ENCODE peak calls at places on chromosomes 16 and 17, in seven cellular contexts. O is effector memory CD4-positive, alpha-beta T cell; U is IMR-90; C is aorta; W is psoas muscle; I is fibroblast of lung; K is left ventricle myocardium inferior. R is an unnamed sample. For H3K9me3 and H3K27me3, the result is how much of the 10 kb centered on the place peaks cover.

GRCh38 chr17:2694381-2695242 is 17.0 kb downstream of the CLUH start:
- DNase-seq in O (no peak), U (no peak), C (no peak), W (peak), I (no peak), K (no peak), R (no peak)

GRCh38 chr16:67736858-67737257 is 17.7 kb upstream of the GFOD2 start:
- DNase-seq in O (no peak), U (no peak), C (no peak), W (no peak), I (no peak), K (no peak), R (no peak)

GRCh38 chr17:82127704-82128103 is 29.7 kb upstream of the FASN start:
- DNase-seq in O (no peak), U (no peak), C (no peak), W (no peak), I (no peak), K (no peak), R (no peak)

GRCh38 chr17:48439875-48440505 is 10.0 kb upstream of the SKAP1 start:
- DNase-seq in O (peak), U (no peak), C (no peak), W (no peak), I (peak), K (no peak), R (no peak)

GRCh38 chr16:46968063-46968435 is 5.4 kb downstream of the DNAJA2 start:
- DNase-seq in O (no peak), U (no peak), C (no peak), W (no peak), I (no peak), K (no peak), R (no peak)

GRCh38 chr17:71703701-71704100 is 417.1 kb upstream of the SOX9 start:
- DNase-seq in O (no peak), U (no peak), C (no peak), W (no peak), I (no peak), K (no peak), R (no peak)

GRCh38 chr17:72863511-72864175 is 228.8 kb downstream of the SLC39A11 start:
- DNase-seq in O (no peak), U (no peak), C (no peak), W (no peak), I (no peak), K (no peak), R (no peak)

GRCh38 chr16:53642094-53642493 is 61.6 kb downstream of the RPGRIP1L start:
- DNase-seq in O (no peak), U (no peak), C (no peak), W (no peak), I (no peak), K (no peak), R (no peak)

GRCh38 chr16:23975293-23975692 is 139.5 kb downstream of the PRKCB start:
- DNase-seq in O (no peak), U (no peak), C (no peak), W (no peak), I (no peak), K (no peak), R (no peak)

GRCh38 chr17:16925461-16926060 is 46.4 kb downstream of the TNFRSF13B start:
- DNase-seq in O (no peak), U (no peak), C (peak), W (peak), I (no peak), K (peak), R (no peak)

GRCh38 chr16:2091722-2092620 is 43.7 kb downstream of the PKD1 start:
- DNase-seq in O (no peak), U (no peak), C (no peak), W (no peak), I (no peak), K (no peak), R (no peak)

DNA sequence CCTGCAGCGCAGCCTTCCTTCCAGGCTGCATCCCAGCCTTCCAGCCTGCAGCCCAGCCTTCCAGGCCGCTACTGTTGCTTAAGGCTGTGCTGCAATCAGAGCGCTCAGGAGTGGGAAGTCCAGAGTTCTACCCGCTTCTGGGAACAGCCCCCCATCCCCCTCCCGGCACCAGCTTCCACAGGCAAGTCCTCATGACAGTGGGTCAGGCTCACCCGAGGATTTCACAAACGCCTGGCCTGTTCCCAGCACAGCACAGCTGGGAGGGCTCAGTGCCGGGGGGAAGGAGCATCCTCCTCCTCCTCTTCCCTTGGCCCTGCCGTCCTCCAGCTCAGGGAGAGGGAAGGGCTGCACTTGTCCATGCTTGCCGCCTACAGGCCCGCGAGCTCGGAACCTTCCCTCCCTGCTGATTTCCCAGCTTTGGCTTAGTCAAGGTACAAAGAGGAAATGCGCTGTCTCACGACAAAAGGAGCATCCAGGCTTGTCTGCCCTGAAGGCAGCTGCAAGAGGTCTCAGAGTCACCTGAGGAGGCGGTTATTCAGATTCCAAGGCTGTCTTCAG is 8.3 kb downstream of the SOCS3 start:
- DNase-seq in O (no peak), U (peak), C (peak), W (peak), I (peak), K (peak), R (peak)
- H3K9me3 ChIP-seq in O (under half), U (under half), C (under half), W (under half), I (under half), K (under half), R (under half)

GRCh38 chr16:87822002-87822390 is 47.3 kb downstream of the SLC7A5 start:
- DNase-seq in O (no peak), U (no peak), C (no peak), W (no peak), I (no peak), K (no peak), R (no peak)
- H3K4me3 ChIP-seq in O (no peak), U (no peak), C (no peak), W (no peak), I (no peak), K (no peak), R (no peak)

DNA sequence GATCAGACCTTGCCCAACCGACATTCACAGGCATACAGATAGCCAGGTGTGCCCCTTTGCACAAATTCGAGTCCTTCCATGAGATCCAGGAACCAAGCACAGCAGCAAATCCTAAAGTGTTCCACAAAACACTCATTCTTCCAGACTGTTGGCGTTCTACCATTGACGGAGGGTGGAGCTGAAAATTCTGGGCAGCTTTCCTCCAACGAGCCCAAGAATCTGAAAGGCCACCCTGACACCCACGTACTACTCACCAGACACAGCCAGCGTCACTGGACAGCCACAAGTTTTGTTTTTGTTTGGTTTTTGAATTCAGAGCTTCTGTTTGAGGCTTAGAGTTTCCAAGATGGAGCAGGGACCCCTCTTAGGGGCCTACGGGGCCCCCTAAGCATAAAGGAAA is 83.8 kb downstream of the PMP22 start:
- DNase-seq in O (no peak), U (no peak), C (no peak), W (no peak), I (no peak), K (no peak), R (no peak)
- H3K27me3 ChIP-seq in O (under half), U (under half), C (under half), W (under half), I (under half), K (under half), R (under half)

GRCh38 chr17:79866791-79867190 is 27.6 kb upstream of the CBX4 start:
- DNase-seq in O (no peak), U (no peak), C (peak), W (no peak), I (no peak), K (no peak), R (no peak)

GRCh38 chr17:79864617-79865250 is 25.5 kb upstream of the CBX4 start:
- DNase-seq in O (no peak), U (no peak), C (peak), W (no peak), I (no peak), K (no peak), R (no peak)

GRCh38 chr17:79864147-79864546 is 24.9 kb upstream of the CBX4 start:
- DNase-seq in O (no peak), U (no peak), C (peak), W (no peak), I (no peak), K (no peak), R (no peak)

GRCh38 chr17:79862771-79863440 is 23.7 kb upstream of the CBX4 start:
- DNase-seq in O (no peak), U (no peak), C (peak), W (no peak), I (no peak), K (no peak), R (no peak)

GRCh38 chr17:79865351-79866210 is 26.3 kb upstream of the CBX4 start:
- DNase-seq in O (no peak), U (no peak), C (peak), W (no peak), I (no peak), K (no peak), R (no peak)
- H3K9me3 ChIP-seq in O (under half), U (under half), C (under half), W (under half), I (under half), K (under half), R (under half)

GRCh38 chr17:39626671-39627169 is at the start of gene PPP1R1B:
- DNase-seq in O (no peak), U (no peak), C (no peak), W (no peak), I (no peak), K (no peak), R (peak)

GRCh38 chr17:39627170-39627716 is 491 bp downstream of the PPP1R1B start:
- DNase-seq in O (no peak), U (no peak), C (no peak), W (no peak), I (no peak), K (no peak), R (peak)

GRCh38 chr17:39629494-39629880 is 2.7 kb downstream of the PPP1R1B start:
- DNase-seq in O (no peak), U (no peak), C (no peak), W (no peak), I (no peak), K (no peak), R (no peak)

GRCh38 chr17:39628655-39629493 is 2.1 kb downstream of the PPP1R1B start:
- DNase-seq in O (no peak), U (no peak), C (no peak), W (no peak), I (no peak), K (no peak), R (no peak)

DNA sequence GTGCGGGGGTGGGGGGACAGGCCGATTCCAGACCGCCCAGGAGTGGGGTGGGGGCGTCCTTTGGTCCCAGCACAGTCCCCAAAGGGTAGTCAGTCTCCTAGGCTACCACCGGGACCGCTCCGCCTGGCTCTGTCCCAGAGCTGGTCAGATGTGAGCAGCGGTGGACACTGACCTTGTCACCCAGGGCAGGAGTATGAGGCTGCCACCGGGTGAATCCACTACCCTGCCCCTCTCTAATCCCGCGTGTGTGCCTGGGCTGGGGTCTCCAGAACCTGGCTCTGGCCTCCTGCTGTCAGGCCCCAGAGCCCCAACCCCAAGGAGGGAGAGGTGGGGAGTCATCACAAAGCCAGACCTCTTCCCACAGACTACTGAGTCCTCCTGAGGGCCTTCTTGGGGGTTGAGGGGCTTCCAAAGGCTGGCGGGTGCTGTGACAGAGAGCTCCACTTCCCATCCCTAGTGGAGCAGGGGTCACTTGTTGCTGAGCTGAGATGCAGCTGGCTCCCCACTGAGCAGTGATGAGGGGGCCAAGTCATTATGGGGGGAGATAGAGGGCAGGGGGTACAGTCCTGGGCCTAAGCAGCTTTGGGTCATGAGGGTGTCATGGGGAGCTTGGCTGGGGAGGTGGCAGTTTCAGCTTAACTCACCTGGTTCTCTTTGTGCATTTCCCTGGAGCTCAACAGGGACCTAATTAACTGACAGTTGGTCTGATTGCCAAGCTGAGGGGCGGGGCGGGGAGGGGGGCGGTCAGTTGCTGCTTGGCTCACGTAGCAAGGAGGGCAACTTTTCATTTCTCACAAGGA is 1.2 kb downstream of the PPP1R1B start:
- DNase-seq in O (no peak), U (no peak), C (no peak), W (no peak), I (no peak), K (no peak), R (no peak)
- H3K4me3 ChIP-seq in O (no peak), U (no peak), C (no peak), W (no peak), I (no peak), K (peak), R (peak)

GRCh38 chr16:75250809-75251279 is 580 bp downstream of the BCAR1 start:
- DNase-seq in O (no peak), U (no peak), C (no peak), W (peak), I (no peak), K (peak), R (peak)

GRCh38 chr16:75250089-75250808 is 1.2 kb downstream of the BCAR1 start:
- DNase-seq in O (no peak), U (no peak), C (no peak), W (peak), I (no peak), K (peak), R (peak)

GRCh38 chr16:75252049-75252864 is 833 bp upstream of the BCAR1 start:
- DNase-seq in O (no peak), U (no peak), C (peak), W (no peak), I (no peak), K (peak), R (no peak)

GRCh38 chr16:75252946-75253911 is 1.8 kb upstream of the BCAR1 start:
- DNase-seq in O (no peak), U (peak), C (peak), W (no peak), I (peak), K (no peak), R (peak)

GRCh38 chr16:75251280-75252048 is at the start of gene BCAR1:
- DNase-seq in O (no peak), U (peak), C (peak), W (peak), I (peak), K (peak), R (peak)
- H3K27me3 ChIP-seq in O (under half), U (under half), C (under half), W (under half), I (under half), K (under half), R (under half)

DNA sequence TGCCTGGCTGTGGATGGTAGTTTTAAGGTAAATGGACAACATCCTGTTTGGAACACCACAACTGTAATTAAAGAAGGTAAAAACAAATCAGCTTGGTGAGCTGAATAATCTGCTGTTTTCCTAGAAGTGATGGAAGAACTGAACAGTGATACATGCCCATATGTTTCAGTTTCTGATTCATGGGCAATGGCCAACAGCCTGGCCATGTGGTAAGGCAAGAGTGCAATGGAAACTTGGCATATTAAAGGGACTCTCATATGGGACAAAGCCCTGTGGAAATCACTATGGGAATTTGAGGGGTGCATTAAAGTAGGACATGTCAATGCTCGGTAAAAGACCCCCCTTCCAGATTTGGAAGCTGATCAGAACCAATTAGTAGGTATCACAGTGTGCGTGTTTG is 37.8 kb downstream of the IKZF3 start:
- DNase-seq in O (no peak), U (no peak), C (no peak), W (no peak), I (no peak), K (no peak), R (no peak)
- H3K9me3 ChIP-seq in O (under half), U (under half), C (under half), W (under half), I (under half), K (under half), R (under half)

GRCh38 chr17:77375526-77375916 is 234.8 kb downstream of the SEC14L1 start:
- DNase-seq in O (no peak), U (no peak), C (no peak), W (no peak), I (no peak), K (no peak), R (no peak)
- H3K4me3 ChIP-seq in O (peak), U (peak), C (no peak), W (peak), I (peak), K (peak), R (peak)

GRCh38 chr17:44308865-44309264 is 464 bp downstream of the RUNDC3A start:
- DNase-seq in O (no peak), U (no peak), C (no peak), W (no peak), I (no peak), K (no peak), R (no peak)

GRCh38 chr17:44308320-44308818 is at the start of gene RUNDC3A:
- DNase-seq in O (peak), U (peak), C (peak), W (peak), I (peak), K (peak), R (peak)

GRCh38 chr17:44310188-44310587 is 1.8 kb downstream of the RUNDC3A start:
- DNase-seq in O (no peak), U (no peak), C (no peak), W (no peak), I (no peak), K (no peak), R (no peak)

GRCh38 chr17:44310612-44311376 is 2.4 kb downstream of the RUNDC3A start:
- DNase-seq in O (no peak), U (no peak), C (no peak), W (no peak), I (no peak), K (no peak), R (no peak)

GRCh38 chr17:44309472-44309871 is 1.1 kb downstream of the RUNDC3A start:
- DNase-seq in O (no peak), U (no peak), C (no peak), W (no peak), I (no peak), K (no peak), R (no peak)
- H3K27me3 ChIP-seq in O (under half), U (half or more), C (under half), W (under half), I (under half), K (half or more), R (half or more)

DNA sequence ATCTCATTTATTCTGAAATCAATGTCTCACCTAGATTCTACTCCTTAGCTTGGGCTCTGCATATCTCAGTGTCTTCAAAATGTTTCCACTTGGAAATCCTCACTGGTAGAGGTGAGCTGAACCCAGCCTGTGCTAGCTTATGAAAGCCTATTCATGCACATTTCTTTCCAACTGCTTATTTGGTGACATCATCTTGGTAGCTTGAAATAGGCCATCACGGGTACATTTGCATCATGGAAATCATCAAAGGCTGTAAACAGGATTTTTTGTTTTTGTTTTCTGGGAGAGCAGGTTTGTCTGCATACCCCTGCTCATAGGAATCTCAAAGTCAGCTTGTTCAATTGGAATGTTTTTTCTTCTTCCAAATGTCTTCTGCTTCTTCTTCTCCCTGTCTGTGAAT is 130.8 kb downstream of the KCNJ18 start:
- DNase-seq in O (no peak), U (no peak), C (no peak), W (no peak), I (no peak), K (no peak), R (no peak)
- H3K9me3 ChIP-seq in O (under half), U (under half), C (under half), W (under half), I (under half), K (under half), R (under half)